ENCODE peak calls at places on chromosomes 6 and 20, in ten cellular contexts. One of them, this sample, is unnamed. For H3K36me3, the result is how much of the 10 kb centered on the place peaks cover.

GRCh38 chr20:62804021-62804631 is 509 bp upstream of the OGFR start:
- DNase-seq in esophagus muscularis mucosa: no peak
- DNase-seq in suprapubic skin: no peak
- DNase-seq in breast epithelium: no peak
- DNase-seq in adrenal gland: no peak
- DNase-seq in K562: peak
- DNase-seq in heart left ventricle: no peak
- DNase-seq in esophagus squamous epithelium: no peak
- DNase-seq in endothelial cell of umbilical vein: no peak
- DNase-seq in transverse colon: no peak
- DNase-seq in this sample: no peak

GRCh38 chr6:71383476-71383875 is 94.9 kb downstream of the OGFRL1 start:
- DNase-seq in esophagus muscularis mucosa: no peak
- DNase-seq in suprapubic skin: no peak
- DNase-seq in breast epithelium: no peak
- DNase-seq in adrenal gland: no peak
- DNase-seq in K562: no peak
- DNase-seq in heart left ventricle: no peak
- DNase-seq in esophagus squamous epithelium: no peak
- DNase-seq in endothelial cell of umbilical vein: no peak
- DNase-seq in transverse colon: no peak
- DNase-seq in this sample: no peak

GRCh38 chr6:113564401-113565161 is 292.6 kb upstream of the MARCKS start:
- DNase-seq in esophagus muscularis mucosa: peak
- DNase-seq in suprapubic skin: peak
- DNase-seq in breast epithelium: peak
- DNase-seq in adrenal gland: peak
- DNase-seq in K562: no peak
- DNase-seq in heart left ventricle: peak
- DNase-seq in esophagus squamous epithelium: peak
- DNase-seq in endothelial cell of umbilical vein: peak
- DNase-seq in transverse colon: peak
- DNase-seq in this sample: peak

GRCh38 chr6:15265787-15266186 is 19.9 kb downstream of the JARID2 start:
- DNase-seq in esophagus muscularis mucosa: no peak
- DNase-seq in suprapubic skin: no peak
- DNase-seq in breast epithelium: no peak
- DNase-seq in adrenal gland: no peak
- DNase-seq in K562: no peak
- DNase-seq in heart left ventricle: no peak
- DNase-seq in esophagus squamous epithelium: no peak
- DNase-seq in endothelial cell of umbilical vein: peak
- DNase-seq in transverse colon: no peak
- DNase-seq in this sample: no peak

GRCh38 chr6:46062312-46062711 is 46.7 kb upstream of the CLIC5 start:
- DNase-seq in esophagus muscularis mucosa: no peak
- DNase-seq in suprapubic skin: no peak
- DNase-seq in breast epithelium: no peak
- DNase-seq in adrenal gland: no peak
- DNase-seq in K562: no peak
- DNase-seq in heart left ventricle: no peak
- DNase-seq in esophagus squamous epithelium: no peak
- DNase-seq in endothelial cell of umbilical vein: no peak
- DNase-seq in transverse colon: peak
- DNase-seq in this sample: no peak

GRCh38 chr6:7528565-7528964 is 12.9 kb upstream of the DSP start:
- DNase-seq in esophagus muscularis mucosa: no peak
- DNase-seq in suprapubic skin: no peak
- DNase-seq in breast epithelium: no peak
- DNase-seq in adrenal gland: no peak
- DNase-seq in K562: no peak
- DNase-seq in heart left ventricle: no peak
- DNase-seq in esophagus squamous epithelium: no peak
- DNase-seq in endothelial cell of umbilical vein: no peak
- DNase-seq in transverse colon: no peak
- DNase-seq in this sample: no peak

GRCh38 chr6:157289764-157290163 is 33.6 kb downstream of the TMEM242 start:
- DNase-seq in esophagus muscularis mucosa: no peak
- DNase-seq in suprapubic skin: no peak
- DNase-seq in breast epithelium: no peak
- DNase-seq in adrenal gland: no peak
- DNase-seq in K562: no peak
- DNase-seq in heart left ventricle: no peak
- DNase-seq in esophagus squamous epithelium: no peak
- DNase-seq in endothelial cell of umbilical vein: no peak
- DNase-seq in transverse colon: no peak
- DNase-seq in this sample: no peak

GRCh38 chr6:160431231-160431630 is 83.1 kb downstream of the SLC22A3 start:
- DNase-seq in esophagus muscularis mucosa: peak
- DNase-seq in suprapubic skin: no peak
- DNase-seq in breast epithelium: no peak
- DNase-seq in adrenal gland: peak
- DNase-seq in K562: no peak
- DNase-seq in heart left ventricle: peak
- DNase-seq in esophagus squamous epithelium: no peak
- DNase-seq in endothelial cell of umbilical vein: no peak
- DNase-seq in transverse colon: peak
- DNase-seq in this sample: no peak

GRCh38 chr6:149300563-149300962 is 16.9 kb upstream of the TAB2 start:
- DNase-seq in esophagus muscularis mucosa: no peak
- DNase-seq in suprapubic skin: no peak
- DNase-seq in breast epithelium: no peak
- DNase-seq in adrenal gland: no peak
- DNase-seq in K562: no peak
- DNase-seq in heart left ventricle: no peak
- DNase-seq in esophagus squamous epithelium: no peak
- DNase-seq in endothelial cell of umbilical vein: no peak
- DNase-seq in transverse colon: no peak
- DNase-seq in this sample: no peak
- TF ChIP-seq POLR2A in esophagus muscularis mucosa: no peak
- TF ChIP-seq POLR2A in suprapubic skin: no peak
- TF ChIP-seq POLR2A in breast epithelium: no peak
- TF ChIP-seq POLR2A in adrenal gland: no peak
- TF ChIP-seq POLR2A in K562: no peak
- TF ChIP-seq POLR2A in heart left ventricle: no peak
- TF ChIP-seq POLR2A in esophagus squamous epithelium: no peak
- TF ChIP-seq POLR2A in endothelial cell of umbilical vein: no peak
- TF ChIP-seq POLR2A in transverse colon: no peak
- TF ChIP-seq POLR2A in this sample: no peak

GRCh38 chr20:572752-573151 is 29.2 kb upstream of the CSNK2A1 start:
- DNase-seq in esophagus muscularis mucosa: no peak
- DNase-seq in suprapubic skin: no peak
- DNase-seq in breast epithelium: no peak
- DNase-seq in adrenal gland: no peak
- DNase-seq in K562: no peak
- DNase-seq in heart left ventricle: no peak
- DNase-seq in esophagus squamous epithelium: no peak
- DNase-seq in endothelial cell of umbilical vein: no peak
- DNase-seq in transverse colon: no peak
- DNase-seq in this sample: no peak

GRCh38 chr20:571754-572331 is 28.3 kb upstream of the CSNK2A1 start:
- DNase-seq in esophagus muscularis mucosa: no peak
- DNase-seq in suprapubic skin: no peak
- DNase-seq in breast epithelium: peak
- DNase-seq in adrenal gland: peak
- DNase-seq in K562: peak
- DNase-seq in heart left ventricle: peak
- DNase-seq in esophagus squamous epithelium: no peak
- DNase-seq in endothelial cell of umbilical vein: no peak
- DNase-seq in transverse colon: peak
- DNase-seq in this sample: no peak

GRCh38 chr20:574297-574942 is 30.8 kb upstream of the CSNK2A1 start:
- DNase-seq in esophagus muscularis mucosa: no peak
- DNase-seq in suprapubic skin: peak
- DNase-seq in breast epithelium: no peak
- DNase-seq in adrenal gland: no peak
- DNase-seq in K562: no peak
- DNase-seq in heart left ventricle: peak
- DNase-seq in esophagus squamous epithelium: no peak
- DNase-seq in endothelial cell of umbilical vein: peak
- DNase-seq in transverse colon: no peak
- DNase-seq in this sample: no peak

GRCh38 chr20:575230-575629 is 31.6 kb upstream of the CSNK2A1 start:
- DNase-seq in esophagus muscularis mucosa: no peak
- DNase-seq in suprapubic skin: no peak
- DNase-seq in breast epithelium: no peak
- DNase-seq in adrenal gland: no peak
- DNase-seq in K562: no peak
- DNase-seq in heart left ventricle: no peak
- DNase-seq in esophagus squamous epithelium: no peak
- DNase-seq in endothelial cell of umbilical vein: no peak
- DNase-seq in transverse colon: no peak
- DNase-seq in this sample: no peak

DNA sequence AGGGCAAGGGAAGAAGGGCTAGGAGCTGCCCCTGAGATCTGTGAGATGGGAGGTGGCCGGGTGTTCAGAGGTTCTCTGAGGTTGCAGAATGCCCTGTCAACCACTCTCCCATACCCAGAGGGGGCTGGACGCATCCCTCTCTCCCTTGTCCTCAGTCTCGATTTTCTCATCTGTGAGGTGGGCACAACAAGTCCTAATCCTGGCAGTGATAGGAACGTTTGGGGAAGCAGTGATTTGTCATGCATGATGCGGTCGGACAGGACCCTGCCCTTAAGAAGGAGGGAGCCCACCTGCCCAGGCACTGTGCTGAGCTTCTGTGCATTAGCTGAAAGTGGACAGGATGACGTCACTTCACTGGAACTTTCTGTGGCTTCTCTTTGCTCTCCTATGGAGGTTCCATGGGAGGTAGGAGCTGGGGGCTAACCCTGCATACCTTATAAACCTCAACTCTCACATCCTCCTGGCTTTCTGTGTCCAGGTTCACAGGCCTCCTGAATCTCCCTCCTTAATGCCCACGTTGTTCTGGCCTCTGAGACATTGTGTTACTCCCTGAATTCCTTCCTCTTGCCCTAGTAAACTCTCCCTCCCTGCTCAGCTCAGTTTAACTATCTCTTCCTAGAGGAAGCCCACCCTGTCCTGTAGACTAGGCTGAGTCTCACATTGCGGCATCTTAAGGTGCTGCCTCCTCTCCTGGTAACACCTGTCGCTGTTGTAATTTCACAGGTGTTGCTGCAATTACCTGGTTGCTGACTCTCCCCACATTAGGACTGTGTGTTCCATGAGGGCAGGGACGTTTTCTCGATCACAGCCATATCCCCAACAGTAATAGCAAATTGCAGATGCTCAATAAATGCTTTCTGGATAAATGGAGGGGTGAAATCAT is 30.1 kb upstream of the CSNK2A1 start:
- DNase-seq in esophagus muscularis mucosa: no peak
- DNase-seq in suprapubic skin: peak
- DNase-seq in breast epithelium: no peak
- DNase-seq in adrenal gland: no peak
- DNase-seq in K562: no peak
- DNase-seq in heart left ventricle: no peak
- DNase-seq in esophagus squamous epithelium: no peak
- DNase-seq in endothelial cell of umbilical vein: no peak
- DNase-seq in transverse colon: no peak
- DNase-seq in this sample: no peak
- H3K36me3 ChIP-seq in esophagus muscularis mucosa: under half
- H3K36me3 ChIP-seq in suprapubic skin: under half
- H3K36me3 ChIP-seq in breast epithelium: under half
- H3K36me3 ChIP-seq in adrenal gland: under half
- H3K36me3 ChIP-seq in K562: under half
- H3K36me3 ChIP-seq in heart left ventricle: under half
- H3K36me3 ChIP-seq in esophagus squamous epithelium: under half
- H3K36me3 ChIP-seq in endothelial cell of umbilical vein: under half
- H3K36me3 ChIP-seq in transverse colon: under half
- H3K36me3 ChIP-seq in this sample: under half

DNA sequence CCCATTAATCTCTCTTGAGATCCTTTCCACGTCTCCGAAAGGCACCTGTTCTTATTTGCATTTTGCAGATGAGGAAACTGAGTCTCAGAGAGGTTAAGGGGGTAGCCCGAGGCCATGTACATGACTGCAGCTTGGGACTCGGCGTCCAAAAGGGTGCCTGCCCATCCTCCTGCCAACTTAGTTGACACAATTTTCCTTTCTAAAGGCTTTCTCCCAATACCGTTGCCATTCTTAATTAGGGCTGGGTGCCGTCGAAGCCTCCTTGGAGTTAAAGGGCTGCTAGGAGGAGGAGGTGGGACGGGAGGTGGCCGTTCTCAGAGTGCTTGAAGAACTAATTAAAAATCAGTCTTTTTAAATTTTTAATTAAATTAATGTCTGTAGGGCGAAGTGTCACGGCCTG is 546 bp upstream of the PSMG4 start:
- DNase-seq in esophagus muscularis mucosa: no peak
- DNase-seq in suprapubic skin: no peak
- DNase-seq in breast epithelium: no peak
- DNase-seq in adrenal gland: no peak
- DNase-seq in K562: no peak
- DNase-seq in heart left ventricle: no peak
- DNase-seq in esophagus squamous epithelium: no peak
- DNase-seq in endothelial cell of umbilical vein: no peak
- DNase-seq in transverse colon: no peak
- DNase-seq in this sample: no peak
- H3K4me3 ChIP-seq in esophagus muscularis mucosa: peak
- H3K4me3 ChIP-seq in suprapubic skin: peak
- H3K4me3 ChIP-seq in breast epithelium: peak
- H3K4me3 ChIP-seq in adrenal gland: no peak
- H3K4me3 ChIP-seq in K562: peak
- H3K4me3 ChIP-seq in heart left ventricle: peak
- H3K4me3 ChIP-seq in esophagus squamous epithelium: peak
- H3K4me3 ChIP-seq in endothelial cell of umbilical vein: no peak
- H3K4me3 ChIP-seq in transverse colon: peak
- H3K4me3 ChIP-seq in this sample: peak

GRCh38 chr6:52577022-52577777 is at the start of gene TRAM2:
- DNase-seq in esophagus muscularis mucosa: peak
- DNase-seq in suprapubic skin: peak
- DNase-seq in breast epithelium: peak
- DNase-seq in adrenal gland: peak
- DNase-seq in K562: peak
- DNase-seq in heart left ventricle: peak
- DNase-seq in esophagus squamous epithelium: peak
- DNase-seq in endothelial cell of umbilical vein: peak
- DNase-seq in transverse colon: peak
- DNase-seq in this sample: no peak

GRCh38 chr6:52577778-52578473 is 1.1 kb upstream of the TRAM2 start:
- DNase-seq in esophagus muscularis mucosa: no peak
- DNase-seq in suprapubic skin: no peak
- DNase-seq in breast epithelium: no peak
- DNase-seq in adrenal gland: no peak
- DNase-seq in K562: peak
- DNase-seq in heart left ventricle: no peak
- DNase-seq in esophagus squamous epithelium: no peak
- DNase-seq in endothelial cell of umbilical vein: no peak
- DNase-seq in transverse colon: no peak
- DNase-seq in this sample: no peak

GRCh38 chr6:52576054-52576391 is 837 bp downstream of the TRAM2 start:
- DNase-seq in esophagus muscularis mucosa: no peak
- DNase-seq in suprapubic skin: no peak
- DNase-seq in breast epithelium: no peak
- DNase-seq in adrenal gland: no peak
- DNase-seq in K562: peak
- DNase-seq in heart left ventricle: no peak
- DNase-seq in esophagus squamous epithelium: no peak
- DNase-seq in endothelial cell of umbilical vein: no peak
- DNase-seq in transverse colon: no peak
- DNase-seq in this sample: no peak

GRCh38 chr6:52575490-52575868 is 1.4 kb downstream of the TRAM2 start:
- DNase-seq in esophagus muscularis mucosa: no peak
- DNase-seq in suprapubic skin: no peak
- DNase-seq in breast epithelium: no peak
- DNase-seq in adrenal gland: no peak
- DNase-seq in K562: peak
- DNase-seq in heart left ventricle: no peak
- DNase-seq in esophagus squamous epithelium: no peak
- DNase-seq in endothelial cell of umbilical vein: peak
- DNase-seq in transverse colon: no peak
- DNase-seq in this sample: no peak

DNA sequence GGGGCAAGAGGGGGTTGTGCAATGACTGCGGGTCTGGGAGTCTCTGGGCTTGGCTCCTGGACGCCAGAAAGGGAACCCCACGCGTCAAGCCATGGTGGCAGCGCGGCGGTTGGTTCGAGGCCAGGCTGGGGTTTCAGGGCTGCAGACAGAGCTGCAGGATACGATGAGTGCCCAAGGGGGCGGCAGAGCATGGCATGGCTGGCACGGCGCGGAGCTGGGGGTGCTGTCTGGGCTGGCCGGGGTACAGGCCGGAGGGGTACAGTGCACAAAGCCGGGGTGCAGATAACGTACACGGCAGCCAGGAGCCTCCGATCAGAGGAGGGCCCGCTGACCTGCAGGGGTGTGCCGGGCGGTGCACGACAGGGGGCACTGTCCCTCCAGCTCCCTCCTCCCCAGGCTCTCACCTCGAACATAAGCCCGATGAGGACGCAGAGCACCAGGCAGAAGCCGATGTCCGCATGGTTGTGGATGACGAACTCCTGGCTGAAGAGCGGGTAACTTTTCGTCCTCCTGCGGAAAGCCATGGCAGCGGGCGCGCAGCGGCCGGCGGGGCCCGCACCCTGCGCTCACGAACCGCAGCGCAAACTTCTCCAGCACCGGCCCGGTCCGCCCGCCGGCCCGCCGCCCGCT is 353 bp downstream of the TRAM2 start:
- DNase-seq in esophagus muscularis mucosa: no peak
- DNase-seq in suprapubic skin: peak
- DNase-seq in breast epithelium: peak
- DNase-seq in adrenal gland: peak
- DNase-seq in K562: peak
- DNase-seq in heart left ventricle: peak
- DNase-seq in esophagus squamous epithelium: peak
- DNase-seq in endothelial cell of umbilical vein: peak
- DNase-seq in transverse colon: peak
- DNase-seq in this sample: no peak
- TF ChIP-seq POLR2A in esophagus muscularis mucosa: peak
- TF ChIP-seq POLR2A in suprapubic skin: no peak
- TF ChIP-seq POLR2A in breast epithelium: no peak
- TF ChIP-seq POLR2A in adrenal gland: no peak
- TF ChIP-seq POLR2A in K562: no peak
- TF ChIP-seq POLR2A in heart left ventricle: no peak
- TF ChIP-seq POLR2A in esophagus squamous epithelium: no peak
- TF ChIP-seq POLR2A in endothelial cell of umbilical vein: peak
- TF ChIP-seq POLR2A in transverse colon: peak
- TF ChIP-seq POLR2A in this sample: no peak

This sample was measured in vagina.